ENCODE peak calls at places on chromosomes 3 and 15, in four cellular contexts. One of them, this sample, is unnamed.

GRCh38 chr3:32110233-32110760 is 3.9 kb downstream of the GPD1L start:
- DNase-seq in Ammon's horn: no peak
- DNase-seq in LoVo: no peak
- DNase-seq in psoas muscle: no peak
- DNase-seq in this sample: no peak

GRCh38 chr3:163315786-163316185 is 1762.5 kb downstream of the SI start:
- DNase-seq in Ammon's horn: no peak
- DNase-seq in LoVo: no peak
- DNase-seq in psoas muscle: no peak
- DNase-seq in this sample: no peak

GRCh38 chr3:187498211-187498610 is 130.0 kb downstream of the RTP4 start:
- DNase-seq in Ammon's horn: peak
- DNase-seq in LoVo: no peak
- DNase-seq in psoas muscle: no peak
- DNase-seq in this sample: no peak

GRCh38 chr3:161393310-161393709 is 22.0 kb upstream of the SPTSSB start:
- DNase-seq in Ammon's horn: no peak
- DNase-seq in LoVo: no peak
- DNase-seq in psoas muscle: no peak
- DNase-seq in this sample: no peak

GRCh38 chr3:41653575-41654239 is 308.2 kb downstream of the ULK4 start:
- DNase-seq in Ammon's horn: no peak
- DNase-seq in LoVo: no peak
- DNase-seq in psoas muscle: no peak
- DNase-seq in this sample: no peak

GRCh38 chr3:18795078-18795477 is 353.2 kb upstream of the KCNH8 start:
- DNase-seq in Ammon's horn: no peak
- DNase-seq in LoVo: no peak
- DNase-seq in psoas muscle: no peak
- DNase-seq in this sample: no peak

GRCh38 chr3:194928831-194929594 is 243.3 kb downstream of the FAM43A start:
- DNase-seq in Ammon's horn: peak
- DNase-seq in LoVo: no peak
- DNase-seq in psoas muscle: no peak
- DNase-seq in this sample: no peak

GRCh38 chr15:58457466-58457965 is 25.7 kb downstream of the LIPC start:
- DNase-seq in Ammon's horn: no peak
- DNase-seq in LoVo: peak
- DNase-seq in psoas muscle: no peak
- DNase-seq in this sample: no peak

GRCh38 chr3:66021731-66022131 is 17.0 kb downstream of the MAGI1 start:
- DNase-seq in Ammon's horn: no peak
- DNase-seq in LoVo: peak
- DNase-seq in psoas muscle: no peak
- DNase-seq in this sample: no peak

GRCh38 chr3:40317061-40317676 is 7.7 kb downstream of the EIF1B start:
- DNase-seq in Ammon's horn: peak
- DNase-seq in LoVo: peak
- DNase-seq in psoas muscle: no peak
- DNase-seq in this sample: peak

GRCh38 chr3:119207512-119207875 is 33.2 kb downstream of the B4GALT4 start:
- DNase-seq in Ammon's horn: no peak
- DNase-seq in LoVo: no peak
- DNase-seq in psoas muscle: no peak
- DNase-seq in this sample: no peak

GRCh38 chr15:75666823-75667501 is 19.2 kb downstream of the SNX33 start:
- DNase-seq in Ammon's horn: no peak
- DNase-seq in LoVo: peak
- DNase-seq in psoas muscle: peak
- DNase-seq in this sample: peak

GRCh38 chr3:113431811-113432210 is 9.5 kb downstream of the CFAP44 start:
- DNase-seq in Ammon's horn: no peak
- DNase-seq in LoVo: no peak
- DNase-seq in psoas muscle: no peak
- DNase-seq in this sample: no peak

GRCh38 chr15:80766275-80766674 is 12.9 kb upstream of the CEMIP start:
- DNase-seq in Ammon's horn: no peak
- DNase-seq in LoVo: no peak
- DNase-seq in psoas muscle: no peak
- DNase-seq in this sample: no peak

GRCh38 chr15:60898896-60899295 is 330.2 kb downstream of the RORA start:
- DNase-seq in Ammon's horn: no peak
- DNase-seq in LoVo: no peak
- DNase-seq in psoas muscle: no peak
- DNase-seq in this sample: no peak

GRCh38 chr3:186998937-186999368 is 68.6 kb downstream of the ST6GAL1 start:
- DNase-seq in Ammon's horn: no peak
- DNase-seq in LoVo: no peak
- DNase-seq in psoas muscle: no peak
- DNase-seq in this sample: no peak

GRCh38 chr3:110343376-110343775 is 728.2 kb upstream of the NECTIN3 start:
- DNase-seq in Ammon's horn: no peak
- DNase-seq in LoVo: no peak
- DNase-seq in psoas muscle: no peak
- DNase-seq in this sample: no peak

GRCh38 chr3:167762296-167762695 is 26.8 kb downstream of the SERPINI1 start:
- DNase-seq in Ammon's horn: no peak
- DNase-seq in LoVo: no peak
- DNase-seq in psoas muscle: no peak
- DNase-seq in this sample: no peak

GRCh38 chr3:154976072-154976983 is 103.8 kb upstream of the MME start:
- DNase-seq in Ammon's horn: no peak
- DNase-seq in LoVo: no peak
- DNase-seq in psoas muscle: no peak
- DNase-seq in this sample: no peak